ENCODE peak calls at places on chromosomes 4 and X, in nine cellular contexts. Z, Y, T, Q, P, J, K, O and A are unnamed samples.

GRCh38 chrX:68286980-68287379 is 146.3 kb downstream of the OPHN1 start:
- DNase-seq in Z (no peak), Y (no peak), J (no peak), Q (no peak), T (no peak), K (no peak), P (no peak), O (no peak), A (no peak)

GRCh38 chr4:38534344-38534743 is 129.7 kb upstream of the KLF3 start:
- DNase-seq in Z (no peak), T (no peak), J (no peak), O (no peak), Y (no peak), Q (no peak), K (no peak), P (no peak), A (no peak)

GRCh38 chr4:1323635-1324442 is 23.2 kb upstream of the UVSSA start:
- DNase-seq in J (no peak), T (peak; percentile 73), Q (no peak), K (no peak), P (peak; percentile 99), O (no peak), Y (no peak), Z (peak; percentile 96), A (peak; percentile 92)

GRCh38 chrX:119363391-119363790 is 35.7 kb upstream of the SLC25A43 start:
- DNase-seq in Z (no peak), O (no peak), J (no peak), Y (no peak), Q (no peak), K (no peak), P (no peak), T (no peak), A (no peak)

GRCh38 chrX:34656467-34656841 is 631 bp downstream of the TMEM47 start:
- DNase-seq in K (no peak), P (no peak), T (no peak), O (no peak), Y (peak; percentile 58), Q (no peak), Z (peak; percentile 8), J (peak; percentile 65), A (no peak)

GRCh38 chrX:64792598-64793337 is 183.5 kb downstream of the ZC4H2 start:
- DNase-seq in Q (no peak), P (no peak), Z (no peak), K (no peak), J (no peak), O (no peak), T (no peak), Y (no peak), A (no peak)

GRCh38 chrX:133897593-133898163 is 87.7 kb downstream of the GPC3 start:
- DNase-seq in K (peak; percentile 73), Z (no peak), Y (no peak), P (no peak), J (no peak), O (no peak), Q (no peak), T (no peak), A (no peak)

GRCh38 chrX:63513825-63514574 is 162.9 kb upstream of the SPIN4 start:
- DNase-seq in Z (peak; percentile 75), Y (no peak), Q (no peak), T (peak; percentile 84), O (no peak), J (no peak), P (peak; percentile 85), K (no peak), A (peak; percentile 52)

GRCh38 chrX:104679175-104679574 is 113.2 kb downstream of the IL1RAPL2 start:
- DNase-seq in K (no peak), J (no peak), Y (no peak), O (no peak), T (no peak), Z (no peak), P (no peak), Q (no peak), A (no peak)

GRCh38 chr4:88244821-88245579 is 39.4 kb downstream of the PPM1K start:
- DNase-seq in Q (peak; percentile 12), O (no peak), T (no peak), Y (no peak), J (no peak), K (no peak), Z (no peak), P (no peak), A (no peak)

GRCh38 chr4:92520563-92520962 is 216.8 kb downstream of the GRID2 start:
- DNase-seq in P (no peak), T (no peak), Y (no peak), O (no peak), J (no peak), Q (no peak), Z (no peak), K (no peak), A (no peak)

GRCh38 chr4:336099-336892 is 1.3 kb upstream of the ZNF141 start:
- DNase-seq in P (no peak), O (peak; percentile 40), Z (peak; percentile 2), Y (peak; percentile 84), Q (no peak), K (peak; percentile 15), T (no peak), J (no peak), A (no peak)

GRCh38 chr4:6095897-6096296 is 77.7 kb upstream of the C4orf50 start:
- DNase-seq in K (no peak), P (no peak), Q (no peak), T (no peak), Y (no peak), O (no peak), Z (no peak), J (no peak), A (no peak)

GRCh38 chr4:752196-752861 is 46.7 kb downstream of the PCGF3 start:
- DNase-seq in O (no peak), J (no peak), Q (no peak), T (no peak), Y (peak; percentile 62), P (peak; percentile 61), K (no peak), Z (no peak), A (no peak)

GRCh38 chr4:25973346-25973745 is 59.3 kb downstream of the SMIM20 start:
- DNase-seq in O (no peak), J (no peak), Q (no peak), K (no peak), Z (no peak), P (no peak), Y (no peak), T (no peak), A (no peak)

GRCh38 chr4:188008377-188008776 is 12.8 kb downstream of the ZFP42 start:
- DNase-seq in T (peak; percentile 48), J (no peak), O (no peak), Z (peak; percentile 73), P (peak; percentile 56), K (no peak), Q (no peak), Y (no peak), A (peak; percentile 61)

GRCh38 chr4:53465291-53465690 is 87.8 kb downstream of the FIP1L1 start:
- DNase-seq in Y (no peak), J (no peak), O (no peak), Q (no peak), P (no peak), T (no peak), Z (no peak), K (no peak), A (no peak)

GRCh38 chrX:45449982-45450381 is 249.3 kb upstream of the DIPK2B start:
- DNase-seq in J (no peak), Y (no peak), Z (peak; percentile 39), K (no peak), Q (no peak), P (peak; percentile 50), T (peak; percentile 31), O (no peak), A (peak; percentile 49)